ENCODE peak calls at places on chromosome 12, in six cellular contexts. T is A549, G is H1, C is spleen, H is adrenal gland, J is breast epithelium. P is an unnamed sample.

GRCh38 chr12:52971701-52972329 is 22.9 kb downstream of the KRT18 start:
- DNase-seq in T (peak), G (no peak), C (no peak), H (no peak), J (peak), P (no peak)

GRCh38 chr12:241266-241665 is 21.4 kb downstream of the SLC6A13 start:
- DNase-seq in T (no peak), G (no peak), C (no peak), H (no peak), J (no peak), P (no peak)

GRCh38 chr12:2925322-2925995 is 33.7 kb upstream of the TEAD4 start:
- DNase-seq in T (no peak), G (no peak), C (no peak), H (no peak), J (no peak), P (no peak)

GRCh38 chr12:64735447-64735846 is 23.8 kb downstream of the GNS start:
- DNase-seq in T (no peak), G (no peak), C (no peak), H (no peak), J (no peak), P (no peak)

GRCh38 chr12:23906329-23906728 is 43.1 kb downstream of the SOX5 start:
- DNase-seq in T (no peak), G (no peak), C (no peak), H (no peak), J (no peak), P (no peak)

GRCh38 chr12:29024117-29024516 is 125.0 kb upstream of the FAR2 start:
- DNase-seq in T (peak), G (no peak), C (no peak), H (no peak), J (no peak), P (no peak)

GRCh38 chr12:57723630-57723962 is 14.9 kb downstream of the AGAP2 start:
- DNase-seq in T (no peak), G (no peak), C (no peak), H (no peak), J (no peak), P (no peak)

GRCh38 chr12:114166360-114166759 is 200.2 kb upstream of the RBM19 start:
- DNase-seq in T (peak), G (peak), C (no peak), H (peak), J (no peak), P (no peak)

GRCh38 chr12:104958946-104959841 is 1.1 kb upstream of the SLC41A2 start:
- DNase-seq in T (no peak), G (no peak), C (peak), H (peak), J (no peak), P (no peak)

GRCh38 chr12:58458093-58458492 is 462.2 kb downstream of the LRIG3 start:
- DNase-seq in T (no peak), G (no peak), C (no peak), H (no peak), J (no peak), P (no peak)

GRCh38 chr12:68406134-68406576 is 74.0 kb upstream of the MDM1 start:
- DNase-seq in T (peak), G (no peak), C (peak), H (peak), J (peak), P (peak)

GRCh38 chr12:43832506-43833168 is 3.2 kb upstream of the TMEM117 start:
- DNase-seq in T (no peak), G (no peak), C (no peak), H (no peak), J (no peak), P (no peak)

GRCh38 chr12:105741786-105742566 is 396.8 kb downstream of the NUAK1 start:
- DNase-seq in T (no peak), G (no peak), C (no peak), H (peak), J (no peak), P (no peak)

GRCh38 chr12:68250454-68250853 is 3.0 kb downstream of the IL22 start:
- DNase-seq in T (no peak), G (no peak), C (no peak), H (no peak), J (no peak), P (no peak)

GRCh38 chr12:51850933-51851244 is 2.4 kb upstream of the FIGNL2 start:
- DNase-seq in T (no peak), G (no peak), C (no peak), H (no peak), J (no peak), P (no peak)

GRCh38 chr12:58566599-58566998 is 353.7 kb downstream of the LRIG3 start:
- DNase-seq in T (no peak), G (no peak), C (no peak), H (no peak), J (no peak), P (no peak)

GRCh38 chr12:80622271-80622670 is 85.2 kb upstream of the MYF6 start:
- DNase-seq in T (no peak), G (no peak), C (no peak), H (no peak), J (no peak), P (no peak)

GRCh38 chr12:48197549-48197966 is 5.5 kb downstream of the OR10AD1 start:
- DNase-seq in T (peak), G (no peak), C (no peak), H (peak), J (no peak), P (no peak)

GRCh38 chr12:129423041-129423580 is 480.7 kb downstream of the TMEM132D start:
- DNase-seq in T (no peak), G (no peak), C (no peak), H (no peak), J (no peak), P (no peak)

GRCh38 chr12:41942355-41942754 is 202.3 kb downstream of the GXYLT1 start:
- DNase-seq in T (no peak), G (no peak), C (no peak), H (no peak), J (no peak), P (no peak)

GRCh38 chr12:82279597-82279996 is 78.6 kb downstream of the CCDC59 start:
- DNase-seq in T (no peak), G (no peak), C (no peak), H (no peak), J (no peak), P (no peak)

GRCh38 chr12:96015672-96016071 is 19.5 kb upstream of the HAL start:
- DNase-seq in T (peak), G (no peak), C (no peak), H (no peak), J (no peak), P (peak)
- TF ChIP-seq CTCF in T (peak), G (peak), C (no peak), H (peak), J (no peak), P (peak)

GRCh38 chr12:94488449-94488848 is 28.8 kb upstream of the CEP83 start:
- DNase-seq in T (no peak), G (no peak), C (no peak), H (no peak), J (no peak), P (no peak)
- TF ChIP-seq POLR2A in T (no peak), G (no peak), C (no peak), H (no peak), J (no peak), P (no peak)

DNA sequence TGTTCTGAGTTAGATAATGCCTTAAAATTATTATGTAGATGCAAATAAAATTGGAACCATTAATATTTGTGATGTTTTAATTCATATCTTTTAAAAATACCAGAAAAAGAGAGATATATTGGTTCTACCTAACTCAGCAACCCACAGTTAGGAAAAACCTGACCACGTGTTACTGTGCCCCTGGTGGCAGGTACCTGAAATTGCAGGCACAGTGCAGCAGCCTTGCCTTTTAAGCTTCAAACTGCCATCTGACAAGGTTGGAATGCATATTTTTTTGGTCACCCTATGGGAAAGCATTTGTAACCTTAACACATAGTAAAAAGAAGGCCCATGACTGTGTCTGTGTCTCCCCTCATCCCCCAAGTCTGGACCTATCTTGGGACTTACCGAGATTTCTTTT is 109.4 kb upstream of the NOS1 start:
- DNase-seq in T (no peak), G (no peak), C (no peak), H (no peak), J (no peak), P (no peak)
- TF ChIP-seq CTCF in T (peak), G (peak), C (no peak), H (peak), J (no peak), P (peak)

GRCh38 chr12:111101003-111101402 is 180.6 kb upstream of the MYL2 start:
- DNase-seq in T (no peak), G (no peak), C (peak), H (no peak), J (no peak), P (no peak)
- TF ChIP-seq POLR2A in T (no peak), G (no peak), C (no peak), H (no peak), J (no peak), P (no peak)

DNA sequence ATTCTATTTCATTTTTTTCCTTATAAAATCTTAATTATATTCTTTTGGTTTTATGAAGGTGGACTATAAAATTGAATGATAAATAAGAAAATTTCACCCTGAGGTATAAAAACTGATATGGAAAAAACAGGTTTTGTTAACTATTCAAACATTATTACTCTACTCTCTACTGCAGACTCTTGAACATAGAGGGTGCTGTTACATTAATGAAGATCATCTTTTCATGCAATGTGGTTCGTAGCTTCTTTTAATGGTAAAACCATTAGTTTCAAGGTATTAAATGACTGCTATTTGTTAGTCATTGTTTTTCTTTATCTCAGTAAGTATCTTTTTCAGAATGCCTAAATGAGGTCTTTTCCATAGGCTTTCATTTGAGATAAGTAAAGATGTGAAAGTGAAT is 510.4 kb downstream of the SLC16A7 start:
- DNase-seq in T (no peak), G (no peak), C (no peak), H (no peak), J (no peak), P (no peak)
- TF ChIP-seq CTCF in T (peak), G (no peak), C (no peak), H (no peak), J (no peak), P (no peak)

DNA sequence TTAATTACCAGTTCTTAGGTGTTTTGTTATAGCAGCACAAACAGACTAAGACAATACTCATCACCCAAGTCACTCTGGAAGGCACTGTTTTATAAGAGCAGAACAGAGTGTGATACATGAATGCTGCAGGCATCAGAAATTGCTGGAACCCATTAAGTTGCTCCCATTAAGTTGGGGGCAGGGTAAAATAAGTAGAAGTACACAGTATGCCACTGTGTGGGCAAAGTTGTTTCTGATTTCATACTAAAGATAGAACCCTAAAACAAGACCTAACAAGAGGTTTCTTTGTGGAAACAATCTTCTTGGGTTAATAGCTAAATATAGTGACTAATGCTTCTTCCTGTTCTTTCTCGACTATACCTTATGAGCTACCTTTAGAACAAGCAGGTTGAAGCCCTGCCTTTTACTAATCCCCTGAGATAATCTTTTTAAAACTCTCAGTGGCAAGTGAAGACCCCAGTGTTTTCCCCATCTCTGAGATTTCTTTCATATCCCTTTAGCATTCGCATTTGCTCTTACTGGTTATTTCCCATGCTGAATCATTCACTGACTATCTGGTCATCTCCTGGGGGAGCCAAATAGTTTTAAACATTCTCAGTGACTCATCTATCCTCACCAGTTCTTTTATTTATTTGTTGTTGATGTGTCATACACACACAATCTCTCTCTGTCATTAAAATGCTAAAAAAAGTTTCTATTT is 52.3 kb downstream of the SOCS2 start:
- DNase-seq in T (peak), G (no peak), C (no peak), H (no peak), J (no peak), P (no peak)
- TF ChIP-seq POLR2A in T (no peak), G (no peak), C (no peak), H (no peak), J (no peak), P (no peak)

GRCh38 chr12:108237272-108237671 is 101.8 kb downstream of the CMKLR1 start:
- DNase-seq in T (no peak), G (no peak), C (no peak), H (no peak), J (no peak), P (no peak)
- TF ChIP-seq CTCF in T (no peak), G (peak), C (no peak), H (no peak), J (no peak), P (no peak)

DNA sequence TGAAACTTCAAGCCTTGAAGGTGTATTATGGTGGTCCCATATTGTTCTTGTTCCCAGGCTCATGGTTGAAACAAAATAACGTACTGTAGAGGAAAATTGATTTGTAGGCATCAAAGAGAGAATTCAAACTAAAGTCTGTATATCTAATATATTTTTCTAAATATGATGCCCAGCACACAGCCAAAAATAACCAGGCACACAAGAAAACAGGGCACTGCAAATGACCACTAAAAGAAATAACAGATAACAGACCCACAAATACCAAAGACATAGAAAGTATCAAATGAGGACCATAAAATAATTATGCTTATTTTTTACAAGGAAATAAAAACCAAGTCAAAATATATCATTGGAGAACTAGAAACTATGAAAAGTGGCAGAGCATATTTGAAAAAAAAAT is 46.8 kb downstream of the LLPH start:
- DNase-seq in T (no peak), G (no peak), C (no peak), H (no peak), J (no peak), P (no peak)
- TF ChIP-seq POLR2A in T (no peak), G (no peak), C (no peak), H (no peak), J (no peak), P (no peak)